ENCODE peak calls at places on chromosomes 4 and X, in eight cellular contexts. F is CD8-positive, alpha-beta memory T cell; V is SJCRH30; R is kidney epithelial cell; Q is mesendoderm; I is Peyer's patch; C is upper lobe of right lung; B is adrenal gland. Y is an unnamed sample. For H3K27me3, the result is how much of the 10 kb centered on the place peaks cover.

GRCh38 chr4:125938541-125938940 is 623.8 kb downstream of the FAT4 start:
- DNase-seq in F (no peak), V (no peak), R (no peak), Q (no peak), I (no peak), C (no peak), B (no peak), Y (no peak)

GRCh38 chrX:34130501-34130900 is 1.6 kb downstream of the FAM47A start:
- DNase-seq in F (no peak), V (no peak), R (no peak), Q (no peak), I (no peak), C (no peak), B (no peak), Y (no peak)

GRCh38 chr4:183130328-183131155 is 31.5 kb downstream of the WWC2 start:
- DNase-seq in F (no peak), V (no peak), R (no peak), Q (no peak), I (no peak), C (no peak), B (peak), Y (no peak)

GRCh38 chr4:157072002-157072401 is 3.9 kb upstream of the GLRB start:
- DNase-seq in F (no peak), V (no peak), R (no peak), Q (no peak), I (no peak), C (no peak), B (no peak), Y (no peak)

GRCh38 chr4:180169394-180169793 is 2073.8 kb upstream of the TENM3 start:
- DNase-seq in F (no peak), V (no peak), R (no peak), Q (no peak), I (no peak), C (no peak), B (no peak), Y (no peak)

GRCh38 chr4:143554728-143555597 is 41.5 kb downstream of the SMARCA5 start:
- DNase-seq in F (no peak), V (no peak), R (no peak), Q (no peak), I (no peak), C (no peak), B (no peak), Y (no peak)

GRCh38 chr4:87525636-87526035 is 3.5 kb downstream of the SPARCL1 start:
- DNase-seq in F (no peak), V (no peak), R (no peak), Q (no peak), I (no peak), C (no peak), B (no peak), Y (no peak)

GRCh38 chr4:15676899-15677298 is 4.7 kb upstream of the FAM200B start:
- DNase-seq in F (no peak), V (no peak), R (no peak), Q (no peak), I (no peak), C (no peak), B (no peak), Y (no peak)

GRCh38 chr4:56506110-56506705 is 617 bp downstream of the ARL9 start:
- DNase-seq in F (no peak), V (no peak), R (no peak), Q (peak), I (no peak), C (no peak), B (no peak), Y (no peak)

GRCh38 chrX:119479845-119480244 is 11.6 kb downstream of the SLC25A5 start:
- DNase-seq in F (no peak), V (no peak), R (no peak), Q (no peak), I (no peak), C (no peak), B (no peak), Y (no peak)

GRCh38 chrX:23822397-23822796 is 39.4 kb downstream of the SAT1 start:
- DNase-seq in F (no peak), V (no peak), R (no peak), Q (no peak), I (no peak), C (no peak), B (no peak), Y (no peak)

GRCh38 chrX:122363112-122363511 is 821.0 kb upstream of the GRIA3 start:
- DNase-seq in F (no peak), V (no peak), R (no peak), Q (peak), I (no peak), C (no peak), B (no peak), Y (no peak)

GRCh38 chr4:38089961-38090360 is 129.8 kb downstream of the PTTG2 start:
- DNase-seq in F (no peak), V (no peak), R (no peak), Q (no peak), I (no peak), C (no peak), B (no peak), Y (no peak)

GRCh38 chrX:154348114-154348531 is 26.3 kb downstream of the FLNA start:
- DNase-seq in F (no peak), V (no peak), R (no peak), Q (peak), I (no peak), C (no peak), B (no peak), Y (peak)

GRCh38 chr4:154018659-154019058 is 229.8 kb upstream of the SFRP2 start:
- DNase-seq in F (no peak), V (no peak), R (no peak), Q (peak), I (no peak), C (no peak), B (no peak), Y (no peak)

GRCh38 chr4:109945056-109945455 is 32.4 kb downstream of the EGF start:
- DNase-seq in F (no peak), V (no peak), R (no peak), Q (no peak), I (no peak), C (no peak), B (peak), Y (no peak)

GRCh38 chr4:53987761-53988171 is 76.6 kb downstream of the CHIC2 start:
- DNase-seq in F (no peak), V (no peak), R (peak), Q (no peak), I (peak), C (no peak), B (no peak), Y (no peak)

GRCh38 chr4:35520059-35520458 is 724.3 kb downstream of the ARAP2 start:
- DNase-seq in F (no peak), V (no peak), R (no peak), Q (no peak), I (no peak), C (no peak), B (no peak), Y (no peak)

GRCh38 chr4:120088507-120088906 is 21.9 kb upstream of the MAD2L1 start:
- DNase-seq in F (no peak), V (no peak), R (no peak), Q (no peak), I (no peak), C (no peak), B (no peak), Y (no peak)

GRCh38 chr4:113540859-113541258 is 220.7 kb downstream of the CAMK2D start:
- DNase-seq in F (no peak), V (peak), R (no peak), Q (no peak), I (no peak), C (no peak), B (no peak), Y (no peak)

GRCh38 chrX:139237141-139237540 is 293.4 kb upstream of the F9 start:
- DNase-seq in F (no peak), V (no peak), R (no peak), Q (no peak), I (no peak), C (no peak), B (no peak), Y (no peak)

GRCh38 chr4:2362286-2363055 is 56.0 kb downstream of the ZFYVE28 start:
- DNase-seq in F (no peak), V (peak), R (no peak), Q (no peak), I (no peak), C (peak), B (no peak), Y (no peak)

GRCh38 chr4:61666248-61666647 is 466.1 kb downstream of the ADGRL3 start:
- DNase-seq in F (no peak), V (no peak), R (peak), Q (no peak), I (no peak), C (no peak), B (no peak), Y (no peak)

GRCh38 chrX:1894656-1895055 is 279.8 kb downstream of the ASMT start:
- DNase-seq in F (no peak), V (peak), R (no peak), Q (no peak), I (no peak), C (no peak), B (no peak), Y (no peak)

GRCh38 chr4:91830681-91831395 is 472.9 kb upstream of the GRID2 start:
- DNase-seq in F (no peak), V (no peak), R (no peak), Q (no peak), I (no peak), C (no peak), B (no peak), Y (no peak)

GRCh38 chrX:77143907-77144306 is 303.3 kb upstream of the FGF16 start:
- DNase-seq in F (no peak), V (no peak), R (no peak), Q (no peak), I (no peak), C (no peak), B (no peak), Y (no peak)

GRCh38 chr4:132691668-132692067 is 457.4 kb upstream of the PCDH10 start:
- DNase-seq in F (no peak), V (no peak), R (no peak), Q (no peak), I (no peak), C (no peak), B (no peak), Y (no peak)

GRCh38 chrX:115499112-115499805 is 61.7 kb upstream of the PLS3 start:
- DNase-seq in F (no peak), V (peak), R (no peak), Q (no peak), I (no peak), C (no peak), B (no peak), Y (no peak)

GRCh38 chrX:115504167-115504566 is 56.8 kb upstream of the PLS3 start:
- DNase-seq in F (no peak), V (no peak), R (no peak), Q (peak), I (no peak), C (no peak), B (no peak), Y (no peak)

DNA sequence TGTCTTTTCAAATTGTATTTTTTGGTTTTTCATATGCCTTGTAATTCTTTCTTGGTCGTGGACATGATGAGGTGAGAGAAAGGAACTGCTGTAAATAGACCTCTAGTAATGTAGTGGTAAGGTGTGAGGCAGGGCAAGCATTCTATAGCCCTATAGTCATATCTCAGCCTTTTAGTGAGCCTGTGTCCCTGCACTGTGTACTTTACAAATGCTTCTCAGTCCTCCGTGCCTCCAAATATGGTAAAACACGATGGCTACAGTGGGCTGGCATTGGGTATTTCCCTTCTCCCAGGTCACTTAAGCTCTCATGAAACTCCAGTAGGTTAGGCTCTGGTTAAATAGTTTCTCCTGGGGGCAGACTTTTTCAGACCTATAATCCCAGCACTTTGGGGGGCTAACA is 57.9 kb upstream of the PLS3 start:
- DNase-seq in F (no peak), V (no peak), R (no peak), Q (no peak), I (no peak), C (no peak), B (no peak), Y (no peak)
- H3K27me3 ChIP-seq in F (under half), V (under half), R (under half), Q (under half), I (under half), C (under half), B (under half), Y (under half)

DNA sequence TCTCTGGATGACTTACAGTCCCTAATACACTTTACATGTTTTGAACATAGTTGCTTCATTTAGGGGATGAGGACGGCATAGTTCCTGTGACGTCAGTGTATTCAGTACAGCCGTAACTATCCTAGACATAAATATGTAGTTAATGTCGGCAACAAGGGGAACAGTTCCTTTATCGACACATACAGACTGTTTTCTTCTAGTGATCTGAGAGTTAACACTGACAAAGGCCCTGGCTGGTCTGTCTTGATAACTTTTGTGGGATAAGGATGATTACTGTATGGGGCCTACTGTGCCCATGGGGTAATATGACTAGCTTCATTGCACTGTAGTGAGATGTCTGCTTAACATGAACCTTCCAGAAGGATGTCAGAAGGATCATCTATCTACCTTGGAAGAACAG is 131.2 kb downstream of the ZNF518B start:
- DNase-seq in F (no peak), V (no peak), R (no peak), Q (no peak), I (no peak), C (no peak), B (no peak), Y (no peak)
- H3K27me3 ChIP-seq in F (under half), V (under half), R (under half), Q (under half), I (under half), C (under half), B (under half), Y (under half)

GRCh38 chr4:22672519-22672918 is 20.2 kb upstream of the GBA3 start:
- DNase-seq in F (no peak), V (no peak), R (no peak), Q (no peak), I (no peak), C (no peak), B (no peak), Y (no peak)
- H3K27me3 ChIP-seq in F (under half), V (under half), R (under half), Q (under half), I (under half), C (under half), B (under half), Y (under half)

DNA sequence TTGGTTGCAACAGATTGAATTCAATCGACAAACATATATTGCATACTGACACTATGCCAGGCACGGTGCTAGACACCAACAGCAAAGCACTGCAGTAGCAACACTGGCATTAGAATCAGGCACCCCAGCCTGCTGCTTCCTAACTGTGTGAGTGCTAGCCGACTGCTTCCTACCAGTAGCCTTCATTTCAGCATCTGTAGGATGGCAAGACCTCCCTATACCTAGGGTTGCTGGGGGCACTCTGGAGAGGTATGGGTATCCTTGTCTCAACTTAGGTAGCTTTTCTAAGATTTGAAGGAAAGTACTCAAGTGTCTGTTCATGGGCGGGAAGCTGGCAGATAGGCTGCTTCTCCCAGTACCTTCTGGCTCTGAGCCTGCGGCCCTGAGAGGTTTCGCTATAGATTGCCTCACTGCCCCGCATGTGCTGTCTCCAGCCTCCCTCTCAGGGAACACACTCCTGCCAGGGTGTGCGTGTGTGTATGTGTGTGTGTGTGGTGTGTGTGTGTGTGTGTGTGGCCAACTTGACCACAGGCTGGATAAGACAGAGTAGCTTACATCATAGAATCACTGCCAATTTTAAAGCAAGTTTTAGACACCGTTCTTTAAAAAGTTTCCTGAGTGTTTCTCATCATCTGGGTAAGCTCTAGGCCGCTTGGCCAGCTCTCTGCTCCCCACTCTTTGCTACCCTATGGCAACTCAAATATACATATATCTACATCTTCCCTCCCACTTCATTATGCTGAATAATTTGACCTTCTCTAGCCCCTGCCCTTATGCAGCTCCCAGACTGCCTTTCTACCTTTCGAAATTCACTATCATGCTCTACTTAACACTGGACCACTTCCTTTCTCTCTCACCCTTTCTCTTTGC is 97.0 kb upstream of the PJA1 start:
- DNase-seq in F (no peak), V (no peak), R (no peak), Q (no peak), I (no peak), C (peak), B (no peak), Y (no peak)
- H3K27me3 ChIP-seq in F (under half), V (under half), R (under half), Q (under half), I (under half), C (under half), B (under half), Y (under half)

Y was measured in CD4-positive, alpha-beta memory T cell.